ENCODE peak calls at places on chromosomes 7 and 10, in eight cellular contexts. Q, Y, T, X, S, A, N and H are unnamed samples.

GRCh38 chr10:24958701-24959392 is 6.4 kb upstream of the PRTFDC1 start:
- DNase-seq in Q (no peak), Y (peak), T (no peak), X (no peak), S (peak), A (no peak), N (no peak), H (no peak)

GRCh38 chr10:119655566-119656001 is 4.4 kb downstream of the BAG3 start:
- DNase-seq in Q (peak), Y (peak), T (peak), X (no peak), S (peak), A (peak), N (peak), H (no peak)

GRCh38 chr7:372939-373791 is 83.2 kb downstream of the FOXL3 start:
- DNase-seq in Q (no peak), Y (no peak), T (peak), X (no peak), S (peak), A (no peak), N (peak), H (no peak)

GRCh38 chr10:14385591-14386201 is 55.0 kb upstream of the FRMD4A start:
- DNase-seq in Q (peak), Y (peak), T (no peak), X (no peak), S (no peak), A (no peak), N (no peak), H (no peak)

GRCh38 chr7:106180721-106181120 is 68.6 kb upstream of the SYPL1 start:
- DNase-seq in Q (no peak), Y (no peak), T (no peak), X (no peak), S (no peak), A (no peak), N (no peak), H (no peak)

GRCh38 chr10:110268442-110268841 is 36.3 kb downstream of the SMNDC1 start:
- DNase-seq in Q (no peak), Y (no peak), T (no peak), X (no peak), S (peak), A (no peak), N (no peak), H (no peak)

GRCh38 chr10:12414278-12414988 is 65.1 kb downstream of the CAMK1D start:
- DNase-seq in Q (no peak), Y (no peak), T (no peak), X (no peak), S (no peak), A (no peak), N (no peak), H (no peak)

GRCh38 chr7:108142180-108142579 is 12.0 kb upstream of the LAMB4 start:
- DNase-seq in Q (no peak), Y (no peak), T (no peak), X (no peak), S (no peak), A (no peak), N (no peak), H (no peak)

GRCh38 chr7:45178241-45179225 is 20.9 kb downstream of the RAMP3 start:
- DNase-seq in Q (no peak), Y (peak), T (peak), X (no peak), S (no peak), A (no peak), N (peak), H (peak)

GRCh38 chr10:72335394-72336258 is 19.1 kb downstream of the DNAJB12 start:
- DNase-seq in Q (no peak), Y (peak), T (peak), X (no peak), S (peak), A (peak), N (peak), H (peak)

GRCh38 chr7:30887464-30887872 is 24.2 kb upstream of the AQP1 start:
- DNase-seq in Q (no peak), Y (no peak), T (no peak), X (no peak), S (no peak), A (no peak), N (no peak), H (no peak)

GRCh38 chr7:25732771-25733217 is 419.2 kb upstream of the NFE2L3 start:
- DNase-seq in Q (no peak), Y (no peak), T (no peak), X (no peak), S (no peak), A (no peak), N (no peak), H (no peak)

GRCh38 chr7:100655908-100656674 is at the start of gene ACTL6B:
- DNase-seq in Q (no peak), Y (peak), T (peak), X (no peak), S (peak), A (no peak), N (no peak), H (no peak)

GRCh38 chr10:124680675-124681074 is 63.5 kb downstream of the FAM53B start:
- DNase-seq in Q (no peak), Y (peak), T (peak), X (peak), S (peak), A (no peak), N (no peak), H (peak)

GRCh38 chr10:27390681-27391080 is 113.4 kb upstream of the RAB18 start:
- DNase-seq in Q (peak), Y (no peak), T (no peak), X (no peak), S (no peak), A (no peak), N (no peak), H (no peak)

GRCh38 chr10:108591417-108591816 is 1331.9 kb downstream of the XPNPEP1 start:
- DNase-seq in Q (peak), Y (no peak), T (no peak), X (no peak), S (no peak), A (no peak), N (no peak), H (no peak)

GRCh38 chr10:29309465-29309864 is 20.6 kb downstream of the LYZL1 start:
- DNase-seq in Q (no peak), Y (no peak), T (no peak), X (no peak), S (no peak), A (no peak), N (no peak), H (no peak)

GRCh38 chr7:68547794-68548193 is 1050.5 kb upstream of the AUTS2 start:
- DNase-seq in Q (no peak), Y (no peak), T (no peak), X (no peak), S (no peak), A (no peak), N (no peak), H (no peak)

GRCh38 chr7:81831883-81832282 is 62.0 kb upstream of the HGF start:
- DNase-seq in Q (no peak), Y (no peak), T (no peak), X (no peak), S (no peak), A (no peak), N (no peak), H (no peak)

GRCh38 chr10:78658645-78659632 is 409.8 kb upstream of the ZMIZ1 start:
- DNase-seq in Q (peak), Y (no peak), T (no peak), X (no peak), S (no peak), A (no peak), N (no peak), H (no peak)

GRCh38 chr7:127792528-127793342 is 140.7 kb downstream of the SND1 start:
- DNase-seq in Q (peak), Y (no peak), T (no peak), X (no peak), S (no peak), A (peak), N (peak), H (no peak)

GRCh38 chr7:47193003-47193402 is 388.9 kb downstream of the TNS3 start:
- DNase-seq in Q (peak), Y (no peak), T (no peak), X (no peak), S (no peak), A (no peak), N (peak), H (no peak)

GRCh38 chr10:123663522-123663921 is 2.6 kb upstream of the GPR26 start:
- DNase-seq in Q (no peak), Y (no peak), T (no peak), X (no peak), S (no peak), A (no peak), N (no peak), H (no peak)

GRCh38 chr10:92387289-92387940 is 96.4 kb downstream of the MARCHF5 start:
- DNase-seq in Q (peak), Y (peak), T (no peak), X (no peak), S (no peak), A (no peak), N (peak), H (no peak)

GRCh38 chr7:129902788-129903422 is 49.9 kb downstream of the UBE2H start:
- DNase-seq in Q (peak), Y (no peak), T (no peak), X (no peak), S (no peak), A (no peak), N (no peak), H (no peak)

GRCh38 chr10:17512341-17513001 is 58.1 kb upstream of the ST8SIA6 start:
- DNase-seq in Q (peak), Y (peak), T (no peak), X (no peak), S (peak), A (no peak), N (peak), H (no peak)

GRCh38 chr7:99784007-99784406 is at the start of gene CYP3A4:
- DNase-seq in Q (no peak), Y (no peak), T (no peak), X (no peak), S (no peak), A (no peak), N (no peak), H (no peak)

GRCh38 chr10:80713398-80713928 is 175.8 kb downstream of the SH2D4B start:
- DNase-seq in Q (no peak), Y (no peak), T (no peak), X (no peak), S (no peak), A (no peak), N (no peak), H (no peak)

GRCh38 chr10:87505366-87506113 is 847 bp downstream of the MINPP1 start:
- DNase-seq in Q (peak), Y (peak), T (peak), X (no peak), S (peak), A (peak), N (peak), H (no peak)
- TF ChIP-seq CTCF in Q (peak), Y (peak), T (peak), X (peak), S (peak), A (peak), N (no peak), H (peak)

GRCh38 chr10:31120392-31120791 is 88.7 kb upstream of the ZNF438 start:
- DNase-seq in Q (no peak), Y (no peak), T (no peak), X (no peak), S (no peak), A (no peak), N (no peak), H (no peak)
- TF ChIP-seq CTCF in Q (no peak), Y (no peak), T (no peak), X (no peak), S (no peak), A (no peak), N (no peak), H (no peak)

GRCh38 chr10:100568937-100569336 is 33.2 kb downstream of the HIF1AN start:
- DNase-seq in Q (no peak), Y (no peak), T (no peak), X (no peak), S (no peak), A (no peak), N (no peak), H (no peak)

GRCh38 chr10:100571069-100571817 is 35.5 kb downstream of the HIF1AN start:
- DNase-seq in Q (no peak), Y (no peak), T (no peak), X (no peak), S (no peak), A (no peak), N (no peak), H (no peak)

GRCh38 chr10:100570518-100570865 is 34.7 kb downstream of the HIF1AN start:
- DNase-seq in Q (no peak), Y (no peak), T (no peak), X (no peak), S (no peak), A (no peak), N (no peak), H (no peak)

GRCh38 chr10:100567826-100568225 is 32.1 kb downstream of the HIF1AN start:
- DNase-seq in Q (no peak), Y (no peak), T (no peak), X (no peak), S (no peak), A (no peak), N (no peak), H (no peak)

GRCh38 chr10:100569687-100570517 is 34.2 kb downstream of the HIF1AN start:
- DNase-seq in Q (no peak), Y (no peak), T (no peak), X (no peak), S (no peak), A (no peak), N (no peak), H (no peak)
- TF ChIP-seq CTCF in Q (peak), Y (peak), T (no peak), X (no peak), S (no peak), A (no peak), N (no peak), H (no peak)

DNA sequence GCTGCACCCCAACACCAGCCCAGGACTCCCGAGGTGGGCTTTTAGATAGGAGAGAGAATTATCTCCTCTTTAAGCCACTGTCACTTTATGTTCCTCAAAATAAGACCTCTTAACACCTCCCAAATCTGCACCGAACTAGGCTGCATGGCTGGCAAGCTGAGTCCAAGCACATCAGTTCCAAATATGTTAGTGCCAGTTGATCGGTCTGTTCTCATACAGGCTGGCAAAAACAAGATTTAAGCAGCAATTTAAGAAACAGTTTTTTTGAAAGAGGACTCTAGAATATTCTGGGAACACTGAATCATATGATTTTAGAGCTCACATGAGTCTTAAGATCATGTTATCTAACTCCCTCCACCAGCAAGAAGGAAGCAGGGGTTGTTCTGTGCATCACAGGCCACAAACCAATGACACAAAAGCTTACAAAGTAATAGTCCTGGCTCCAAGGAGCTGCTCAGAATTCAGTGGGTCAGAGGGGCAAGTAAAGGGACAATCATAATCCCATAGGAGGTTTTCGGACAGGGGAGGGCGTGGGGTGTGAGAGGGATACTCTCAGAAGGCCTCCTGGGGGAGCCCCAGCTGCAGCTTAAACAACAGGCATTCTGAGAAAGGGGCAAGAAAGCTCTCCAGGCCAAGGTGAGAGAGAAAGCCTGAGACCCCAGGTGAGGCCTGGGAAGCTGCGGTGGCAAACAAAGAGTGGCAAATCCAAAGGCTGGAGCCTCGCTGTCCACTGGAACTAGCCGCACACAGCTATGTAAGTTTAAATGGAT is 7.1 kb downstream of the COBL start:
- DNase-seq in Q (no peak), Y (no peak), T (no peak), X (no peak), S (no peak), A (no peak), N (no peak), H (no peak)
- TF ChIP-seq CTCF in Q (no peak), Y (no peak), T (no peak), X (no peak), S (no peak), A (no peak), N (no peak), H (no peak)

DNA sequence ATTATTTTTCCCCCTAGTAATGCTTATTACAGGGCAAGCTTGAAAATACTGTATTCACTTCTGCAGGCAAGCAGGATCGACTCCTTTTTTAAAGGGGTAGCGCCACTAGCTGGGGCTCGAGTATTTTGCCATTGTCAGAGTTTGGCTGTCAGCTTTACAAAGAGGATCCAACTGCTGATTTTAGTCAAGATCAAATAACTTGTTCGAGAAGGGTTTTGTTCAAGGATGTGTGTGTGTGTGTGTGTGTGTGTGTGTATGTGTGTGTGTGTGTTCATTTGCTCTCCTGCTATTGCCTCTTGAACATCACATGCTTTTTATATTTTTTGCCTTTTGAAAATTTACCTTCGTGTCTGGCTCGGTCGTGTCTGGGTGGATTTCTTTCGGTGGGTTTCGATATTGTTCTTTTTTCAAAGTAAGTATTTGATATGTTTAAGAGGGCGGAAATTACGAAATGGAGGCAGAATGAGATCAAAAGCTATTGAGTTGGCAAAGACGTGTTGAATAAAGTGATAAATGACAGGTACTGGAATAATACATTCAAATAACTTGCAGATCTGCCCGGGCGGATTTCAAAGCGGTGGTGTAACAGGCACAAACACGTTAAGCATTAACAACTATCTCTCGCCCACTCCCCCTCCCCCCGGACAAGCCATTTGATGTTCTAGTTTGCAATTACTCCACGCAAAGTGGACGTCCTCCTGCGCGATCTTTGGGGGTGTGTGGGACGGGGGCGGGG is 1.1 kb downstream of the ARID5B start:
- DNase-seq in Q (peak), Y (peak), T (no peak), X (no peak), S (peak), A (peak), N (peak), H (peak)
- TF ChIP-seq CTCF in Q (peak), Y (peak), T (no peak), X (peak), S (no peak), A (no peak), N (no peak), H (no peak)